ENCODE peak calls at places on chromosome X, in five cellular contexts. V is mucosa of descending colon, O is left ventricle myocardium inferior, W is osteocyte, J is mesothelial cell of epicardium. E is an unnamed sample.

GRCh38 chrX:41137589-41137988 is 52.3 kb downstream of the USP9X start:
- DNase-seq in V (no peak), O (no peak), W (no peak), J (no peak), E (no peak)

GRCh38 chrX:105211051-105211575 is 9.4 kb downstream of the TEX13A start:
- DNase-seq in V (no peak), O (no peak), W (no peak), J (no peak), E (no peak)

GRCh38 chrX:135520022-135520552 is 373 bp upstream of the INTS6L start:
- DNase-seq in V (no peak), O (no peak), W (no peak), J (no peak), E (no peak)

GRCh38 chrX:18995216-18995615 is 11.3 kb upstream of the PHKA2 start:
- DNase-seq in V (no peak), O (no peak), W (no peak), J (no peak), E (no peak)

GRCh38 chrX:130295519-130296314 is 27.0 kb upstream of the ZNF280C start:
- DNase-seq in V (no peak), O (no peak), W (no peak), J (no peak), E (no peak)

GRCh38 chrX:129139837-129140679 is 383.2 kb downstream of the SMARCA1 start:
- DNase-seq in V (no peak), O (no peak), W (no peak), J (no peak), E (no peak)

GRCh38 chrX:100695991-100696390 is 35.9 kb downstream of the SYTL4 start:
- DNase-seq in V (no peak), O (no peak), W (no peak), J (no peak), E (no peak)

GRCh38 chrX:13179100-13179499 is 134.7 kb upstream of the FAM9C start:
- DNase-seq in V (no peak), O (no peak), W (no peak), J (no peak), E (no peak)

GRCh38 chrX:150200820-150201287 is 162.3 kb upstream of the MAMLD1 start:
- DNase-seq in V (no peak), O (no peak), W (peak), J (no peak), E (no peak)

GRCh38 chrX:129665916-129666644 is 11.3 kb upstream of the APLN start:
- DNase-seq in V (no peak), O (no peak), W (peak), J (no peak), E (no peak)

GRCh38 chrX:118205996-118206395 is 89.4 kb upstream of the KLHL13 start:
- DNase-seq in V (no peak), O (no peak), W (no peak), J (no peak), E (no peak)

GRCh38 chrX:30504309-30504708 is 73.3 kb downstream of the TASL start:
- DNase-seq in V (no peak), O (no peak), W (no peak), J (no peak), E (no peak)
- TF ChIP-seq CTCF in V (no peak), O (peak), W (peak), J (peak), E (peak)

GRCh38 chrX:15737188-15737956 is 698 bp upstream of the CA5B start:
- DNase-seq in V (no peak), O (no peak), W (no peak), J (no peak), E (no peak)

GRCh38 chrX:15739886-15740285 is 1.8 kb downstream of the CA5B start:
- DNase-seq in V (no peak), O (no peak), W (no peak), J (no peak), E (no peak)

GRCh38 chrX:15738686-15739016 is 581 bp downstream of the CA5B start:
- DNase-seq in V (no peak), O (no peak), W (no peak), J (no peak), E (no peak)

GRCh38 chrX:15737957-15738685 is at the start of gene CA5B:
- DNase-seq in V (peak), O (peak), W (peak), J (peak), E (no peak)
- TF ChIP-seq CTCF in V (no peak), O (no peak), W (no peak), J (no peak), E (no peak)

GRCh38 chrX:80572636-80573035 is 152.4 kb downstream of the TENT5D start:
- DNase-seq in V (no peak), O (no peak), W (no peak), J (no peak), E (no peak)
- TF ChIP-seq CTCF in V (no peak), O (no peak), W (no peak), J (no peak), E (no peak)

GRCh38 chrX:55489315-55490009 is at the start of gene USP51:
- DNase-seq in V (peak), O (peak), W (no peak), J (no peak), E (no peak)
- TF ChIP-seq CTCF in V (no peak), O (peak), W (peak), J (no peak), E (no peak)

GRCh38 chrX:113422323-113422722 is 581.7 kb upstream of the AMOT start:
- DNase-seq in V (no peak), O (no peak), W (no peak), J (no peak), E (no peak)

GRCh38 chrX:113421432-113421831 is 580.8 kb upstream of the AMOT start:
- DNase-seq in V (no peak), O (no peak), W (no peak), J (no peak), E (no peak)
- TF ChIP-seq CTCF in V (no peak), O (no peak), W (no peak), J (no peak), E (no peak)

GRCh38 chrX:21986596-21986995 is 45.5 kb upstream of the PHEX start:
- DNase-seq in V (no peak), O (no peak), W (no peak), J (no peak), E (no peak)

GRCh38 chrX:21993265-21993664 is 38.9 kb upstream of the PHEX start:
- DNase-seq in V (peak), O (peak), W (no peak), J (no peak), E (no peak)

GRCh38 chrX:21989415-21989814 is 42.7 kb upstream of the PHEX start:
- DNase-seq in V (no peak), O (no peak), W (no peak), J (no peak), E (no peak)

GRCh38 chrX:21990812-21991211 is 41.3 kb upstream of the PHEX start:
- DNase-seq in V (no peak), O (no peak), W (no peak), J (no peak), E (no peak)

GRCh38 chrX:21991504-21991903 is 40.6 kb upstream of the PHEX start:
- DNase-seq in V (no peak), O (no peak), W (no peak), J (no peak), E (no peak)
- TF ChIP-seq CTCF in V (no peak), O (no peak), W (no peak), J (no peak), E (no peak)

DNA sequence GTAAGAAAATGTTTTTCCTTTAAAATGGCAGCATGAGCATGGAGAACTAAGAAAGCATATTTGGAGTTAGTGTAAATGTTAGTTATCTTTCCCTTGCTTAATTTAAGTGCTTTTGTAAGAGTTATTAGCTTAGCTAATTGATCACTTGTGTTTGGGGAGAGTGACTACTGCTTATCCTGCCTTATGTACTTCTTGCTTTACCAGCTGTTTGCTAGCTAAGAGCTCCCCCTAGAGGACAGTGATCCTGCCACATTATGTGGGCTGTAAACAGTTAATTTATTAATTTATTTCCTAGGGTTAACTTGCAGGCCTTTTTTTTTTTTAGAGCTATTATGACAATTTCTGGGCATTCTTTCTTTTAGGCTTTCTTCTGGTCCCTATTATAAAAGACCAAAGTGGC is 435.8 kb downstream of the MAGEB5 start:
- DNase-seq in V (no peak), O (no peak), W (no peak), J (no peak), E (no peak)
- TF ChIP-seq CTCF in V (no peak), O (no peak), W (no peak), J (no peak), E (no peak)

GRCh38 chrX:10401239-10401638 is 219.1 kb downstream of the MID1 start:
- DNase-seq in V (no peak), O (no peak), W (no peak), J (no peak), E (no peak)
- TF ChIP-seq CTCF in V (no peak), O (no peak), W (no peak), J (peak), E (no peak)

GRCh38 chrX:15816453-15816838 is 26.2 kb downstream of the ZRSR2 start:
- DNase-seq in V (no peak), O (no peak), W (no peak), J (no peak), E (no peak)
- TF ChIP-seq CTCF in V (no peak), O (no peak), W (no peak), J (peak), E (no peak)

E was measured in D721Med.